ENCODE peak calls at places on chromosome 1, in ten cellular contexts. Z is PC-9, U is Karpas-422, V is PC-3, H is OCI-LY7, E is fibroblast of lung, B is GM23338, Y is astrocyte, N is mammary epithelial cell, S is trophoblast cell. R is an unnamed sample. For H3K4me1 and H3K79me2, the result is how much of the 10 kb centered on the place peaks cover.

GRCh38 chr1:65820983-65821382 is 28.3 kb downstream of the PDE4B start:
- DNase-seq in Z (no peak), U (no peak), V (peak), H (no peak), E (peak), B (no peak), Y (peak), N (peak), S (peak), R (peak)

GRCh38 chr1:218247339-218247738 is 37.8 kb upstream of the RRP15 start:
- DNase-seq in Z (no peak), U (no peak), V (no peak), H (no peak), E (no peak), B (no peak), Y (no peak), N (no peak), S (no peak), R (no peak)

GRCh38 chr1:115069626-115070308 is 19.5 kb downstream of the TSPAN2 start:
- DNase-seq in Z (peak), U (no peak), V (no peak), H (no peak), E (peak), B (no peak), Y (peak), N (peak), S (no peak), R (no peak)

GRCh38 chr1:162185299-162185698 is 115.8 kb downstream of the NOS1AP start:
- DNase-seq in Z (no peak), U (no peak), V (no peak), H (no peak), E (peak), B (no peak), Y (peak), N (no peak), S (no peak), R (no peak)

GRCh38 chr1:178724386-178724733 is 684 bp upstream of the RALGPS2 start:
- DNase-seq in Z (no peak), U (peak), V (no peak), H (peak), E (no peak), B (peak), Y (no peak), N (no peak), S (peak), R (no peak)

GRCh38 chr1:35500439-35500838 is 56.8 kb downstream of the KIAA0319L start:
- DNase-seq in Z (no peak), U (no peak), V (no peak), H (no peak), E (no peak), B (no peak), Y (no peak), N (no peak), S (no peak), R (no peak)

GRCh38 chr1:166975361-166976129 is at the start of gene ILDR2:
- DNase-seq in Z (no peak), U (peak), V (peak), H (peak), E (peak), B (peak), Y (peak), N (peak), S (peak), R (peak)

GRCh38 chr1:33388989-33389771 is 41.7 kb downstream of the PHC2 start:
- DNase-seq in Z (no peak), U (no peak), V (no peak), H (no peak), E (peak), B (no peak), Y (peak), N (no peak), S (peak), R (peak)

GRCh38 chr1:200968469-200969410 is 54.8 kb downstream of the KIF21B start:
- DNase-seq in Z (no peak), U (no peak), V (peak), H (no peak), E (peak), B (no peak), Y (no peak), N (no peak), S (no peak), R (peak)

GRCh38 chr1:70978623-70979022 is 69.0 kb downstream of the PTGER3 start:
- DNase-seq in Z (no peak), U (no peak), V (no peak), H (no peak), E (no peak), B (no peak), Y (no peak), N (no peak), S (no peak), R (no peak)

GRCh38 chr1:172393354-172393753 is 27.1 kb upstream of the C1orf105 start:
- DNase-seq in Z (no peak), U (no peak), V (no peak), H (peak), E (no peak), B (no peak), Y (no peak), N (no peak), S (peak), R (no peak)
- H3K4me1 ChIP-seq in Z (under half), U (under half), V (under half), H (under half), E (under half), B (under half), Y (under half), N (under half), S (under half), R (under half)

DNA sequence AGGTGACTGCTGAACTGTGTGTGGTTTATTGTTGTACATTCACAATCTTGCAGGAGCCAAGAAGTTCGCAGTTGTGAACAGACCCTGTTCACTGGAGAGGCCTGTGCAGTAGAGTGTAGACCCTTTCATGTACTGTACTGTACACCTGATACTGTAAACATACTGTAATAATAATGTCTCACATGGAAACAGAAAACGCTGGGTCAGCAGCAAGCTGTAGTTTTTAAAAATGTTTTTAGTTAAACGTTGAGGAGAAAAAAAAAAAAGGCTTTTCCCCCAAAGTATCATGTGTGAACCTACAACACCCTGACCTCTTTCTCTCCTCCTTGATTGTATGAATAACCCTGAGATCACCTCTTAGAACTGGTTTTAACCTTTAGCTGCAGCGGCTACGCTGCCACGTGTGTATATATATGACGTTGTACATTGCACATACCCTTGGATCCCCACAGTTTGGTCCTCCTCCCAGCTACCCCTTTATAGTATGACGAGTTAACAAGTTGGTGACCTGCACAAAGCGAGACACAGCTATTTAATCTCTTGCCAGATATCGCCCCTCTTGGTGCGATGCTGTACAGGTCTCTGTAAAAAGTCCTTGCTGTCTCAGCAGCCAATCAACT is 6.4 kb upstream of the PIGV start:
- DNase-seq in Z (no peak), U (no peak), V (no peak), H (no peak), E (no peak), B (no peak), Y (no peak), N (no peak), S (no peak), R (no peak)
- H3K79me2 ChIP-seq in Z (under half), U (under half), V (under half), H (under half), E (under half), B (under half), Y (under half), N (under half), S (under half), R (under half)

GRCh38 chr1:234518876-234519275 is 39.9 kb upstream of the TARBP1 start:
- DNase-seq in Z (no peak), U (no peak), V (no peak), H (no peak), E (no peak), B (no peak), Y (no peak), N (no peak), S (no peak), R (no peak)

GRCh38 chr1:234519506-234519905 is 40.5 kb upstream of the TARBP1 start:
- DNase-seq in Z (no peak), U (no peak), V (no peak), H (peak), E (no peak), B (no peak), Y (no peak), N (no peak), S (no peak), R (no peak)

GRCh38 chr1:234525156-234525774 is 46.3 kb upstream of the TARBP1 start:
- DNase-seq in Z (no peak), U (no peak), V (no peak), H (peak), E (no peak), B (peak), Y (no peak), N (no peak), S (no peak), R (no peak)

GRCh38 chr1:234520908-234521801 is 42.2 kb upstream of the TARBP1 start:
- DNase-seq in Z (no peak), U (no peak), V (no peak), H (no peak), E (no peak), B (no peak), Y (peak), N (no peak), S (no peak), R (no peak)

GRCh38 chr1:234521802-234522185 is 42.8 kb upstream of the TARBP1 start:
- DNase-seq in Z (no peak), U (no peak), V (no peak), H (no peak), E (no peak), B (no peak), Y (no peak), N (no peak), S (no peak), R (no peak)
- H3K4me1 ChIP-seq in Z (under half), U (under half), V (under half), H (half or more), E (under half), B (under half), Y (under half), N (under half), S (under half), R (under half)

GRCh38 chr1:51729824-51730284 is 113.0 kb downstream of the OSBPL9 start:
- DNase-seq in Z (no peak), U (peak), V (no peak), H (no peak), E (no peak), B (no peak), Y (peak), N (peak), S (peak), R (peak)

GRCh38 chr1:51726544-51727225 is 109.8 kb downstream of the OSBPL9 start:
- DNase-seq in Z (no peak), U (no peak), V (no peak), H (no peak), E (no peak), B (no peak), Y (no peak), N (no peak), S (no peak), R (no peak)

GRCh38 chr1:51729156-51729823 is 112.4 kb downstream of the OSBPL9 start:
- DNase-seq in Z (peak), U (peak), V (no peak), H (peak), E (peak), B (peak), Y (peak), N (peak), S (peak), R (peak)

GRCh38 chr1:51731998-51732397 is 115.1 kb downstream of the OSBPL9 start:
- DNase-seq in Z (no peak), U (no peak), V (no peak), H (no peak), E (no peak), B (no peak), Y (no peak), N (no peak), S (no peak), R (no peak)

GRCh38 chr1:51728611-51729155 is 111.8 kb downstream of the OSBPL9 start:
- DNase-seq in Z (no peak), U (peak), V (no peak), H (peak), E (peak), B (peak), Y (peak), N (no peak), S (no peak), R (no peak)
- H3K79me2 ChIP-seq in Z (half or more), U (under half), V (under half), H (under half), E (under half), B (under half), Y (under half), N (under half), S (under half), R (half or more)

GRCh38 chr1:230501845-230502244 is 75.7 kb upstream of the PGBD5 start:
- DNase-seq in Z (no peak), U (no peak), V (no peak), H (no peak), E (no peak), B (no peak), Y (no peak), N (no peak), S (peak), R (no peak)

GRCh38 chr1:230502306-230502705 is 76.2 kb upstream of the PGBD5 start:
- DNase-seq in Z (no peak), U (no peak), V (no peak), H (no peak), E (no peak), B (no peak), Y (no peak), N (no peak), S (no peak), R (no peak)

GRCh38 chr1:230503741-230504140 is 77.6 kb upstream of the PGBD5 start:
- DNase-seq in Z (no peak), U (no peak), V (no peak), H (no peak), E (no peak), B (no peak), Y (no peak), N (no peak), S (no peak), R (no peak)

GRCh38 chr1:230501242-230501641 is 75.1 kb upstream of the PGBD5 start:
- DNase-seq in Z (no peak), U (no peak), V (no peak), H (no peak), E (no peak), B (no peak), Y (no peak), N (no peak), S (no peak), R (peak)

GRCh38 chr1:230502996-230503395 is 76.9 kb upstream of the PGBD5 start:
- DNase-seq in Z (no peak), U (no peak), V (no peak), H (no peak), E (no peak), B (no peak), Y (no peak), N (no peak), S (no peak), R (no peak)
- H3K4me1 ChIP-seq in Z (under half), U (under half), V (under half), H (under half), E (under half), B (under half), Y (under half), N (under half), S (under half), R (under half)

GRCh38 chr1:23325393-23325792 is 18.7 kb downstream of the HNRNPR start:
- DNase-seq in Z (no peak), U (no peak), V (no peak), H (no peak), E (no peak), B (no peak), Y (no peak), N (no peak), S (no peak), R (no peak)

GRCh38 chr1:23331713-23332112 is 12.4 kb downstream of the HNRNPR start:
- DNase-seq in Z (no peak), U (no peak), V (no peak), H (no peak), E (no peak), B (no peak), Y (no peak), N (no peak), S (no peak), R (no peak)

GRCh38 chr1:23330846-23331245 is 13.2 kb downstream of the HNRNPR start:
- DNase-seq in Z (no peak), U (no peak), V (no peak), H (no peak), E (no peak), B (no peak), Y (no peak), N (no peak), S (no peak), R (no peak)
- H3K79me2 ChIP-seq in Z (half or more), U (half or more), V (half or more), H (half or more), E (half or more), B (half or more), Y (half or more), N (half or more), S (under half), R (half or more)

R was measured in osteoblast.